ENCODE peak calls at places on chromosomes 3 and 15, in four cellular contexts. U, T, I and M are unnamed samples.

GRCh38 chr3:193782280-193782654 is 189.3 kb downstream of the OPA1 start:
- DNase-seq in I (no peak), T (no peak), U (no peak), M (no peak)

GRCh38 chr3:14428087-14429067 is 26.0 kb downstream of the SLC6A6 start:
- DNase-seq in T (peak; percentile 55), U (no peak), I (no peak), M (no peak)

GRCh38 chr15:57635300-57635944 is 43.7 kb downstream of the MYZAP start:
- DNase-seq in I (no peak), U (no peak), T (peak; percentile 4), M (no peak)

GRCh38 chr3:170734737-170735070 is 135.3 kb downstream of the RPL22L1 start:
- DNase-seq in T (no peak), I (no peak), U (no peak), M (no peak)

GRCh38 chr3:132783152-132783551 is 60.9 kb upstream of the NPHP3 start:
- DNase-seq in I (no peak), U (no peak), T (no peak), M (no peak)

GRCh38 chr15:74844319-74845207 is 1.6 kb upstream of the ULK3 start:
- DNase-seq in I (no peak), T (no peak), U (no peak), M (no peak)

GRCh38 chr15:73331991-73332925 is 36.5 kb downstream of the HCN4 start:
- DNase-seq in I (peak; percentile 8), T (no peak), U (no peak), M (no peak)

GRCh38 chr3:197750863-197751737 is 1.4 kb downstream of the FYTTD1 start:
- DNase-seq in T (no peak), U (peak; percentile 60), I (peak; percentile 33), M (peak; percentile 47)

GRCh38 chr15:74635228-74635627 is 19.6 kb downstream of the CLK3 start:
- DNase-seq in T (peak; percentile 22), I (peak; percentile 75), U (peak; percentile 61), M (peak; percentile 73)

GRCh38 chr15:41024141-41024540 is 70.9 kb downstream of the CHAC1 start:
- DNase-seq in I (no peak), T (no peak), U (no peak), M (no peak)

GRCh38 chr15:57089815-57090214 is 171.4 kb downstream of the TCF12 start:
- DNase-seq in T (no peak), U (no peak), I (no peak), M (no peak)

GRCh38 chr3:70264122-70264780 is 48.2 kb downstream of the MDFIC2 start:
- DNase-seq in U (no peak), I (no peak), T (no peak), M (no peak)

GRCh38 chr3:186327912-186328487 is 34.0 kb downstream of the DGKG start:
- DNase-seq in T (no peak), U (no peak), I (no peak), M (no peak)

GRCh38 chr15:71295242-71296031 is 180.2 kb downstream of the THSD4 start:
- DNase-seq in T (no peak), U (no peak), I (no peak), M (peak; percentile 63)

GRCh38 chr3:189331002-189331418 is 159.2 kb downstream of the TPRG1 start:
- DNase-seq in T (no peak), U (no peak), I (no peak), M (no peak)

GRCh38 chr3:123605789-123606234 is 21.0 kb upstream of the HACD2 start:
- DNase-seq in I (no peak), U (no peak), T (no peak), M (no peak)

GRCh38 chr3:12471228-12471627 is 13.1 kb upstream of the TSEN2 start:
- DNase-seq in T (no peak), I (no peak), U (no peak), M (no peak)

GRCh38 chr15:65394936-65395335 is 17.1 kb upstream of the IGDCC3 start:
- DNase-seq in T (no peak), I (no peak), U (no peak), M (no peak)

GRCh38 chr3:86929046-86929445 is 61.9 kb downstream of the VGLL3 start:
- DNase-seq in T (no peak), I (no peak), U (no peak), M (no peak)

GRCh38 chr3:100928638-100929428 is 64.4 kb downstream of the ABI3BP start:
- DNase-seq in U (no peak), I (no peak), T (no peak), M (no peak)

GRCh38 chr3:177744873-177745646 is 547.8 kb upstream of the TBL1XR1 start:
- DNase-seq in T (no peak), U (no peak), I (no peak), M (no peak)